ENCODE peak calls at places on chromosomes 11 and 22, in five cellular contexts. S is fibroblast of lung, F is neural progenitor cell, Z is lung, I is coronary artery. U is an unnamed sample.

GRCh38 chr22:42299586-42300285 is 29.3 kb upstream of the TCF20 start:
- DNase-seq in S (no peak), F (peak; percentile 84), Z (no peak), I (no peak), U (peak; percentile 86)

GRCh38 chr22:37744589-37744988 is 47.7 kb downstream of the TRIOBP start:
- DNase-seq in S (no peak), F (no peak), Z (no peak), I (no peak), U (no peak)

GRCh38 chr22:25651332-25651731 is 86.9 kb downstream of the GRK3 start:
- DNase-seq in S (no peak), F (no peak), Z (no peak), I (no peak), U (no peak)

GRCh38 chr22:46857142-46857825 is 94.8 kb downstream of the TBC1D22A start:
- DNase-seq in S (peak; percentile 35), F (no peak), Z (no peak), I (no peak), U (no peak)

GRCh38 chr11:27998552-27998951 is 109.4 kb downstream of the KIF18A start:
- DNase-seq in S (no peak), F (no peak), Z (no peak), I (no peak), U (no peak)

GRCh38 chr11:73195191-73196007 is 22.7 kb upstream of the P2RY2 start:
- DNase-seq in S (no peak), F (no peak), Z (no peak), I (no peak), U (no peak)

GRCh38 chr22:46843691-46844297 is 81.3 kb downstream of the TBC1D22A start:
- DNase-seq in S (peak; percentile 16), F (no peak), Z (peak; percentile 18), I (peak; percentile 58), U (no peak)

GRCh38 chr22:25745341-25746011 is 3.5 kb downstream of the MYO18B start:
- DNase-seq in S (peak; percentile 67), F (no peak), Z (no peak), I (no peak), U (no peak)

GRCh38 chr11:7531011-7531410 is 17.2 kb downstream of the PPFIBP2 start:
- DNase-seq in S (no peak), F (no peak), Z (no peak), I (no peak), U (no peak)

GRCh38 chr11:67309166-67309565 is 5.8 kb downstream of the SSH3 start:
- DNase-seq in S (no peak), F (no peak), Z (no peak), I (no peak), U (no peak)

GRCh38 chr11:35688023-35688422 is 25.4 kb downstream of the TRIM44 start:
- DNase-seq in S (no peak), F (no peak), Z (no peak), I (no peak), U (no peak)

GRCh38 chr22:45602004-45602733 is 69.5 kb upstream of the ATXN10 start:
- DNase-seq in S (no peak), F (no peak), Z (no peak), I (no peak), U (no peak)

GRCh38 chr11:128530119-128531091 is 57.0 kb downstream of the ETS1 start:
- DNase-seq in S (peak; percentile 99), F (no peak), Z (no peak), I (no peak), U (no peak)

GRCh38 chr11:134362192-134362901 is 30.6 kb downstream of the GLB1L2 start:
- DNase-seq in S (no peak), F (no peak), Z (no peak), I (no peak), U (no peak)

GRCh38 chr11:62456630-62457029 is 37.8 kb downstream of the SCGB1A1 start:
- DNase-seq in S (no peak), F (no peak), Z (no peak), I (no peak), U (no peak)

GRCh38 chr11:65576232-65576866 is 496 bp downstream of the EHBP1L1 start:
- DNase-seq in S (no peak), F (no peak), Z (no peak), I (no peak), U (no peak)

GRCh38 chr22:42814215-42814614 is 42.9 kb downstream of the ARFGAP3 start:
- DNase-seq in S (no peak), F (no peak), Z (peak; percentile 22), I (no peak), U (no peak)

GRCh38 chr11:1876361-1877063 is 15.2 kb downstream of the PRR33 start:
- DNase-seq in S (peak; percentile 91), F (peak; percentile 65), Z (no peak), I (no peak), U (no peak)

GRCh38 chr22:42909363-42910058 is 52.4 kb upstream of the ARFGAP3 start:
- DNase-seq in S (no peak), F (no peak), Z (no peak), I (no peak), U (no peak)

GRCh38 chr11:19935507-19935906 is 222.9 kb downstream of the NAV2 start:
- DNase-seq in S (peak; percentile 35), F (peak; percentile 88), Z (no peak), I (no peak), U (no peak)

GRCh38 chr22:36356708-36357694 is 30.8 kb downstream of the MYH9 start:
- DNase-seq in S (no peak), F (no peak), Z (no peak), I (no peak), U (peak; percentile 45)

GRCh38 chr11:116984589-116984988 is 113.6 kb downstream of the SIK3 start:
- DNase-seq in S (peak; percentile 98), F (no peak), Z (no peak), I (no peak), U (peak; percentile 75)
- H3K27ac ChIP-seq in S (peak overlapping the region; percentile 87), F (no peak overlapping the region), Z (no peak overlapping the region), I (peak overlapping the region; percentile 21), U (peak overlapping the region; percentile 80)

GRCh38 chr11:13876423-13876822 is 86.1 kb upstream of the SPON1 start:
- DNase-seq in S (no peak), F (no peak), Z (no peak), I (no peak), U (no peak)
- H3K4me3 ChIP-seq in S (no peak overlapping the region), F (no peak overlapping the region), Z (no peak overlapping the region), I (no peak overlapping the region), U (no peak overlapping the region)

GRCh38 chr11:76588455-76589325 is 81.9 kb downstream of the LRRC32 start:
- DNase-seq in S (no peak), F (no peak), Z (peak; percentile 26), I (no peak), U (peak; percentile 10)
- H3K27ac ChIP-seq in S (no peak overlapping the region), F (no peak overlapping the region), Z (peak overlapping the region; percentile 73), I (peak overlapping the region; percentile 15), U (no peak overlapping the region)

DNA sequence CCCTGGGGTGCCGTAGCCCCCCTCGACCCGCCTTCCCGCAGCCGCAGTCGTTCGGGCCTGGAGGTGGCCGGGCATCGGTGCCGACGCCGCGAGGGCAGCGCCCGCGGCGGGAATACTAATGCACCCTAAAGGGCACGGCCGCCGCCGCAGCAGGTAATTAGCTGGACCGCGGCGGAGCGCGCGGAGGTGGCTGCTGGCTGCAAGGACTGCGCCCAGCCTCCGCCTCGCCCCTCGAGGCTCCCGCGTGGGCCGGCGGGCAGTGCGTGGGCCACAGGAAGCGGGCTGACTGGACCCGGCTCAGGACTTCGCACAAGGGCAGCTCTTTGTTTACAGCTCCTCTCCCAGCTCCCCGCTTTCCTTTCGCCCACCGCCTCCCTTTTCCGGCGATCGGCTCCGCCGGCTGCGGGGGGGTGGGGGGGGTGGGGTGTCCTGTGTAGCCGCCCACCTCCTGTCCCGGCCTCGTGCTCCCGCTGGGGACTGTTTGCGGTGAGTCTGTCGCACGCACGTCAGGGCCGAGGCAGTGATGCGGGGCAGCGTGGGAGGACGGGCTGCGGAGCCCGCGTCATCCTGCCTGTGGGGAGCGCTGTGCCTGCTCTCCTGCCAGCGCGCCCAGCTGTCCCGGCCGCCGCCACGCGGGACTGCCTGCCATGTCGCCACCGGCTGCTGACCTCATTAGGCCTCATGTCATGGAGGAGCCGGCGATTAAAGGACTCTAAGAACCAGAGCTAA is 53.2 kb downstream of the GRIK4 start:
- DNase-seq in S (peak; percentile 31), F (peak; percentile 74), Z (no peak), I (no peak), U (no peak)
- H3K4me3 ChIP-seq in S (peak overlapping the region; percentile 21), F (peak overlapping the region; percentile 56), Z (no peak overlapping the region), I (peak overlapping the region; percentile 70), U (no peak overlapping the region)